ENCODE peak calls at places on chromosomes 11 and 22, in seven cellular contexts. One of them, this sample, is unnamed.
A peak's percentile ranks its signal among the peaks of the same experiment; 100 is the strongest.

GRCh38 chr22:28358244-28358777 is 321.3 kb downstream of the TTC28 start:
- DNase-seq in MM.1S: no peak
- DNase-seq in psoas muscle: no peak
- DNase-seq in body of pancreas: no peak
- DNase-seq in right atrium auricular region: no peak
- DNase-seq in aorta: no peak
- DNase-seq in CD4-positive, CD25-positive, alpha-beta regulatory T cell: no peak
- DNase-seq in this sample: no peak

GRCh38 chr22:50303848-50304527 is 3.5 kb downstream of the PLXNB2 start:
- DNase-seq in MM.1S: no peak
- DNase-seq in psoas muscle: peak; percentile 59
- DNase-seq in body of pancreas: peak; percentile 64
- DNase-seq in right atrium auricular region: no peak
- DNase-seq in aorta: peak; percentile 69
- DNase-seq in CD4-positive, CD25-positive, alpha-beta regulatory T cell: no peak
- DNase-seq in this sample: no peak

GRCh38 chr11:117824571-117825537 is at the start of gene FXYD2:
- DNase-seq in MM.1S: no peak
- DNase-seq in psoas muscle: peak; percentile 61
- DNase-seq in body of pancreas: peak; percentile 52
- DNase-seq in right atrium auricular region: peak; percentile 79
- DNase-seq in aorta: peak; percentile 67
- DNase-seq in CD4-positive, CD25-positive, alpha-beta regulatory T cell: no peak
- DNase-seq in this sample: peak; percentile 69

GRCh38 chr11:15118431-15118830 is 3.7 kb downstream of the INSC start:
- DNase-seq in MM.1S: peak; percentile 27
- DNase-seq in psoas muscle: no peak
- DNase-seq in body of pancreas: no peak
- DNase-seq in right atrium auricular region: no peak
- DNase-seq in aorta: no peak
- DNase-seq in CD4-positive, CD25-positive, alpha-beta regulatory T cell: no peak
- DNase-seq in this sample: no peak

GRCh38 chr11:11416917-11417316 is 63.9 kb upstream of the CSNK2A3 start:
- DNase-seq in MM.1S: no peak
- DNase-seq in psoas muscle: no peak
- DNase-seq in body of pancreas: no peak
- DNase-seq in right atrium auricular region: no peak
- DNase-seq in aorta: no peak
- DNase-seq in CD4-positive, CD25-positive, alpha-beta regulatory T cell: no peak
- DNase-seq in this sample: no peak

GRCh38 chr22:26568207-26568706 is 21.7 kb downstream of the TPST2 start:
- DNase-seq in MM.1S: no peak
- DNase-seq in psoas muscle: no peak
- DNase-seq in body of pancreas: no peak
- DNase-seq in right atrium auricular region: no peak
- DNase-seq in aorta: no peak
- DNase-seq in CD4-positive, CD25-positive, alpha-beta regulatory T cell: no peak
- DNase-seq in this sample: no peak

GRCh38 chr11:130706572-130706971 is 209.7 kb downstream of the SNX19 start:
- DNase-seq in MM.1S: no peak
- DNase-seq in psoas muscle: no peak
- DNase-seq in body of pancreas: no peak
- DNase-seq in right atrium auricular region: no peak
- DNase-seq in aorta: no peak
- DNase-seq in CD4-positive, CD25-positive, alpha-beta regulatory T cell: no peak
- DNase-seq in this sample: no peak

GRCh38 chr11:10606536-10607208 is 38.2 kb upstream of the LYVE1 start:
- DNase-seq in MM.1S: no peak
- DNase-seq in psoas muscle: no peak
- DNase-seq in body of pancreas: no peak
- DNase-seq in right atrium auricular region: no peak
- DNase-seq in aorta: no peak
- DNase-seq in CD4-positive, CD25-positive, alpha-beta regulatory T cell: no peak
- DNase-seq in this sample: no peak

GRCh38 chr22:21755855-21756284 is 20.3 kb upstream of the YPEL1 start:
- DNase-seq in MM.1S: no peak
- DNase-seq in psoas muscle: no peak
- DNase-seq in body of pancreas: no peak
- DNase-seq in right atrium auricular region: no peak
- DNase-seq in aorta: no peak
- DNase-seq in CD4-positive, CD25-positive, alpha-beta regulatory T cell: no peak
- DNase-seq in this sample: no peak

GRCh38 chr11:69657911-69658605 is 17.1 kb downstream of the LTO1 start:
- DNase-seq in MM.1S: no peak
- DNase-seq in psoas muscle: no peak
- DNase-seq in body of pancreas: no peak
- DNase-seq in right atrium auricular region: no peak
- DNase-seq in aorta: peak; percentile 6
- DNase-seq in CD4-positive, CD25-positive, alpha-beta regulatory T cell: no peak
- DNase-seq in this sample: no peak

GRCh38 chr22:38882972-38883622 is 11.1 kb upstream of the CBX6 start:
- DNase-seq in MM.1S: no peak
- DNase-seq in psoas muscle: no peak
- DNase-seq in body of pancreas: no peak
- DNase-seq in right atrium auricular region: no peak
- DNase-seq in aorta: no peak
- DNase-seq in CD4-positive, CD25-positive, alpha-beta regulatory T cell: no peak
- DNase-seq in this sample: no peak

GRCh38 chr22:48492371-48493320 is 1335.0 kb downstream of the BRD1 start:
- DNase-seq in MM.1S: peak; percentile 82
- DNase-seq in psoas muscle: peak; percentile 55
- DNase-seq in body of pancreas: peak; percentile 61
- DNase-seq in right atrium auricular region: peak; percentile 63
- DNase-seq in aorta: peak; percentile 57
- DNase-seq in CD4-positive, CD25-positive, alpha-beta regulatory T cell: peak; percentile 3
- DNase-seq in this sample: peak; percentile 63

GRCh38 chr22:38700271-38700788 is 413 bp downstream of the JOSD1 start:
- DNase-seq in MM.1S: no peak
- DNase-seq in psoas muscle: peak; percentile 79
- DNase-seq in body of pancreas: peak; percentile 67
- DNase-seq in right atrium auricular region: peak; percentile 70
- DNase-seq in aorta: peak; percentile 84
- DNase-seq in CD4-positive, CD25-positive, alpha-beta regulatory T cell: peak; percentile 39
- DNase-seq in this sample: no peak

GRCh38 chr11:106642331-106642730 is 375.9 kb downstream of the GUCY1A2 start:
- DNase-seq in MM.1S: no peak
- DNase-seq in psoas muscle: no peak
- DNase-seq in body of pancreas: no peak
- DNase-seq in right atrium auricular region: no peak
- DNase-seq in aorta: no peak
- DNase-seq in CD4-positive, CD25-positive, alpha-beta regulatory T cell: no peak
- DNase-seq in this sample: no peak

GRCh38 chr22:41540365-41540764 is 3.9 kb downstream of the POLR3H start:
- DNase-seq in MM.1S: no peak
- DNase-seq in psoas muscle: no peak
- DNase-seq in body of pancreas: no peak
- DNase-seq in right atrium auricular region: no peak
- DNase-seq in aorta: no peak
- DNase-seq in CD4-positive, CD25-positive, alpha-beta regulatory T cell: no peak
- DNase-seq in this sample: no peak

GRCh38 chr22:41542224-41542623 is 2.0 kb downstream of the POLR3H start:
- DNase-seq in MM.1S: no peak
- DNase-seq in psoas muscle: no peak
- DNase-seq in body of pancreas: no peak
- DNase-seq in right atrium auricular region: no peak
- DNase-seq in aorta: no peak
- DNase-seq in CD4-positive, CD25-positive, alpha-beta regulatory T cell: no peak
- DNase-seq in this sample: no peak

GRCh38 chr22:41540006-41540315 is 4.3 kb downstream of the POLR3H start:
- DNase-seq in MM.1S: no peak
- DNase-seq in psoas muscle: no peak
- DNase-seq in body of pancreas: no peak
- DNase-seq in right atrium auricular region: no peak
- DNase-seq in aorta: no peak
- DNase-seq in CD4-positive, CD25-positive, alpha-beta regulatory T cell: no peak
- DNase-seq in this sample: no peak

GRCh38 chr22:41539146-41540005 is 4.9 kb downstream of the POLR3H start:
- DNase-seq in MM.1S: no peak
- DNase-seq in psoas muscle: no peak
- DNase-seq in body of pancreas: no peak
- DNase-seq in right atrium auricular region: no peak
- DNase-seq in aorta: no peak
- DNase-seq in CD4-positive, CD25-positive, alpha-beta regulatory T cell: no peak
- DNase-seq in this sample: no peak

GRCh38 chr22:41541484-41541883 is 2.8 kb downstream of the POLR3H start:
- DNase-seq in MM.1S: no peak
- DNase-seq in psoas muscle: no peak
- DNase-seq in body of pancreas: no peak
- DNase-seq in right atrium auricular region: no peak
- DNase-seq in aorta: no peak
- DNase-seq in CD4-positive, CD25-positive, alpha-beta regulatory T cell: no peak
- DNase-seq in this sample: no peak
- H3K4me3 ChIP-seq in MM.1S: no peak overlapping the region
- H3K4me3 ChIP-seq in psoas muscle: no peak overlapping the region
- H3K4me3 ChIP-seq in body of pancreas: no peak overlapping the region
- H3K4me3 ChIP-seq in right atrium auricular region: no peak overlapping the region
- H3K4me3 ChIP-seq in aorta: no peak overlapping the region
- H3K4me3 ChIP-seq in CD4-positive, CD25-positive, alpha-beta regulatory T cell: no peak overlapping the region
- H3K4me3 ChIP-seq in this sample: peak overlapping the region; percentile 28

DNA sequence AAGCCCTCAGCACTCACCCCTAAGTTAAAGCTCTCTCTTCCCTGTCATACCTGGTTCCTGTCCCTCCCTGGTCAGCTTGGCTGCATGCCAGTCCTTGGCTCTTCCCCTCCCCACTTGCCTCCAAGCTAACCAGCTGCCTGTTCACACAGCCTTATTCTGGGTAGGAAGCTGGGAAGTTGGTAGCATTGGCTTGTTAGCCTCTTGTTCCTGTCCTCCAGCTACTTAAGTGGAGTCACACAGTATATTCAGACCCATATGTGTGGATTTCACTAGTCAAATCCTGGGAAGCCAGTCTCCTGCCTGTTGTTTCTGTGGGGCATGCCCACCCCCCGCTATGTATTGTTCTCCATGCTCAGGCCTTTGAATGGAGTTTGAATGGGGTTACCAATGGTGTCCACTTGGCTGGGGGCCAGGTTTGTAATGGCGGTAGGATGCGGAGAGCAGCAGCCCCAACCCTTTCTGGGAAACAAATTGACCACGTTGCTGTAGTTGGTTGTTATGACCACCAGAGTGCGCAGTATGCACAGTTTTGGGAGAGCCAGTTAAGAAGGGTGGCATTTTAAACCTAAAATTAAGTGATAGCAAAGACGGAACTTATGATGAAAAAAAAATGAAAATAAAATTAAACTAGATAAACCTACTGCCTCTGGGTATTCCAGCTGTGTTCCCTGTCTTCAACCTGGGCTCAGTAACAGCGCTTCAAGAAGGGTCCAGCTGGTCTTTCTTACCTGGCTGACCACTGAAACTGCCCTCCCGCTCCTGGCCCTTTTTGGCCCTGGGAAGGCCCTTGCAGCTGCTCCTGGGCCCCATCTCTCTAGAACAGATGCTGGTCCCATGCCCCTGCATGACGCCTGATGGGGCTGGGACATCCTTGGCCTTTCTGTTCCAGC is 10.7 kb upstream of the RPS3 start:
- DNase-seq in MM.1S: peak; percentile 68
- DNase-seq in psoas muscle: peak; percentile 62
- DNase-seq in body of pancreas: peak; percentile 87
- DNase-seq in right atrium auricular region: peak; percentile 70
- DNase-seq in aorta: peak; percentile 76
- DNase-seq in CD4-positive, CD25-positive, alpha-beta regulatory T cell: peak; percentile 73
- DNase-seq in this sample: peak; percentile 79
- H3K4me3 ChIP-seq in MM.1S: peak overlapping the region; percentile 10
- H3K4me3 ChIP-seq in psoas muscle: no peak overlapping the region
- H3K4me3 ChIP-seq in body of pancreas: no peak overlapping the region
- H3K4me3 ChIP-seq in right atrium auricular region: no peak overlapping the region
- H3K4me3 ChIP-seq in aorta: no peak overlapping the region
- H3K4me3 ChIP-seq in CD4-positive, CD25-positive, alpha-beta regulatory T cell: no peak overlapping the region
- H3K4me3 ChIP-seq in this sample: no peak overlapping the region

GRCh38 chr22:43201486-43202219 is 14.7 kb upstream of the TTLL12 start:
- DNase-seq in MM.1S: no peak
- DNase-seq in psoas muscle: peak; percentile 7
- DNase-seq in body of pancreas: no peak
- DNase-seq in right atrium auricular region: no peak
- DNase-seq in aorta: peak; percentile 35
- DNase-seq in CD4-positive, CD25-positive, alpha-beta regulatory T cell: no peak
- DNase-seq in this sample: no peak

GRCh38 chr22:43198936-43199335 is 12.0 kb upstream of the TTLL12 start:
- DNase-seq in MM.1S: no peak
- DNase-seq in psoas muscle: no peak
- DNase-seq in body of pancreas: no peak
- DNase-seq in right atrium auricular region: no peak
- DNase-seq in aorta: no peak
- DNase-seq in CD4-positive, CD25-positive, alpha-beta regulatory T cell: no peak
- DNase-seq in this sample: no peak

GRCh38 chr22:43200031-43200430 is 13.1 kb upstream of the TTLL12 start:
- DNase-seq in MM.1S: no peak
- DNase-seq in psoas muscle: peak; percentile 9
- DNase-seq in body of pancreas: no peak
- DNase-seq in right atrium auricular region: no peak
- DNase-seq in aorta: no peak
- DNase-seq in CD4-positive, CD25-positive, alpha-beta regulatory T cell: no peak
- DNase-seq in this sample: no peak

GRCh38 chr22:43199541-43199940 is 12.6 kb upstream of the TTLL12 start:
- DNase-seq in MM.1S: no peak
- DNase-seq in psoas muscle: no peak
- DNase-seq in body of pancreas: no peak
- DNase-seq in right atrium auricular region: no peak
- DNase-seq in aorta: no peak
- DNase-seq in CD4-positive, CD25-positive, alpha-beta regulatory T cell: no peak
- DNase-seq in this sample: no peak

GRCh38 chr22:43200555-43200954 is 13.6 kb upstream of the TTLL12 start:
- DNase-seq in MM.1S: no peak
- DNase-seq in psoas muscle: no peak
- DNase-seq in body of pancreas: no peak
- DNase-seq in right atrium auricular region: no peak
- DNase-seq in aorta: no peak
- DNase-seq in CD4-positive, CD25-positive, alpha-beta regulatory T cell: no peak
- DNase-seq in this sample: no peak
- H3K4me3 ChIP-seq in MM.1S: no peak overlapping the region
- H3K4me3 ChIP-seq in psoas muscle: no peak overlapping the region
- H3K4me3 ChIP-seq in body of pancreas: no peak overlapping the region
- H3K4me3 ChIP-seq in right atrium auricular region: no peak overlapping the region
- H3K4me3 ChIP-seq in aorta: no peak overlapping the region
- H3K4me3 ChIP-seq in CD4-positive, CD25-positive, alpha-beta regulatory T cell: no peak overlapping the region
- H3K4me3 ChIP-seq in this sample: no peak overlapping the region

DNA sequence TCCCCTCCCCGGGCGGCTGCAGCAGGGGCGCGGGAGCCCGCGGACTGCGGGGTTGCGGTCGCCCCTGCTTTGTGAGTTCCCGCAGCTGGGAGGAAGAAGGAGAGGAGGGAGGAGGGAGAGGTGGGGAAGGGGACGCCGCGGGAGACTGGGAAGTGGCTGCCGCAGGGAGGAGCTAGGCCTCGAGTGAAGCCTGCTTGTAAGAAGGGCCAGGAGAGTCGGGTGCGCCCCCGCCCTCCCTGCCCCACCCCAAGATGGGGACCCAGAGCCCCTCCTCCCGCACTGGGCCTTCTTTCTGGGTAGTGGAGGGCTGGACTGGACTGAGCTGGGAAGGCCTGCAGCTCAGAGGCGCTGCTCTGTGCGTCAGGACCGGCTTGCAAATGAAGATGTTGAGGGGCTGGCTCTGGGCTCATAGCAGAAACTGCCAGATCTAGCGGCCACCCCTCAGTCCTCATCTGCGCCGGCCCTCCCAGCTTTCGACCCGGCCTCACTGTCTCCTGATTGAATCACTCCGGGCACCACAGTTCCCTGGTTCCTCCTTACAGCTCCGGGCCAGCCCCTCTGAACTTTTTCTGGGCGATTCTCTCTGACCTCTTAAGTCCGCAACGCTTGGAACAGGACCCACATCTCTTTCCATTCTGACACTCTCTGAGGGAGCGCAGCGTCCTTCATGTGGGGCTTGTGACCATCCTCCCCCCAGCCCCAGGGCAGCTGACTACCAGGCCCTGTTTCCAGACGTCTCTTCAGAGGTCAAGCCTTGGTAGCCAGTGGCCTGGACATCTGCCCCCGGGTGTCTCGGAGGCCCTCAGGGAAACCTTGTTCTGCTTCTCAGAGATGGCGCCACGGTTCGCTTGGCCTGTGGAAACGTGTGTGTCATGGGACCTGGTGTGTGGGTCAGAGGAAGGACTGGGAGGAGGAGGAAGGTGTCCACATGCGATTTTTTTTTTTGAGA is 21.9 kb downstream of the SERPINH1 start:
- DNase-seq in MM.1S: no peak
- DNase-seq in psoas muscle: peak; percentile 75
- DNase-seq in body of pancreas: peak; percentile 60
- DNase-seq in right atrium auricular region: peak; percentile 85
- DNase-seq in aorta: peak; percentile 86
- DNase-seq in CD4-positive, CD25-positive, alpha-beta regulatory T cell: no peak
- DNase-seq in this sample: peak; percentile 54
- H3K4me3 ChIP-seq in MM.1S: peak overlapping the region; percentile 62
- H3K4me3 ChIP-seq in psoas muscle: peak overlapping the region; percentile 82
- H3K4me3 ChIP-seq in body of pancreas: peak overlapping the region; percentile 66
- H3K4me3 ChIP-seq in right atrium auricular region: peak overlapping the region; percentile 51
- H3K4me3 ChIP-seq in aorta: peak overlapping the region; percentile 68
- H3K4me3 ChIP-seq in CD4-positive, CD25-positive, alpha-beta regulatory T cell: no peak overlapping the region
- H3K4me3 ChIP-seq in this sample: peak overlapping the region; percentile 38